ENCODE peak calls at places on chromosome 2, in seven cellular contexts. Y is adrenal gland; A is body of pancreas; F is heart left ventricle; X is tibial artery; M is CD8-positive, alpha-beta T cell; Z is HFFc6. L is an unnamed sample.

GRCh38 chr2:206424134-206424533 is 19.2 kb upstream of the ADAM23 start:
- DNase-seq in Y (no peak), A (no peak), F (no peak), X (no peak), M (no peak), Z (no peak), L (no peak)

GRCh38 chr2:71609958-71610357 is 156.6 kb downstream of the DYSF start:
- DNase-seq in Y (peak; percentile 42), A (no peak), F (no peak), X (no peak), M (no peak), Z (peak; percentile 60), L (no peak)

GRCh38 chr2:10500601-10501361 is 52.7 kb upstream of the ODC1 start:
- DNase-seq in Y (peak; percentile 42), A (no peak), F (no peak), X (peak; percentile 29), M (no peak), Z (peak; percentile 54), L (no peak)

GRCh38 chr2:62672601-62673000 is 32.9 kb upstream of the EHBP1 start:
- DNase-seq in Y (peak; percentile 54), A (no peak), F (no peak), X (no peak), M (no peak), Z (peak; percentile 59), L (no peak)

GRCh38 chr2:162333968-162334367 is 10.0 kb upstream of the GCA start:
- DNase-seq in Y (no peak), A (peak; percentile 47), F (no peak), X (no peak), M (no peak), Z (peak; percentile 27), L (no peak)

GRCh38 chr2:98157557-98157956 is 70.6 kb downstream of the VWA3B start:
- DNase-seq in Y (no peak), A (peak; percentile 23), F (no peak), X (no peak), M (no peak), Z (no peak), L (no peak)

GRCh38 chr2:42916394-42916793 is 124.0 kb upstream of the HAAO start:
- DNase-seq in Y (peak; percentile 9), A (no peak), F (no peak), X (peak; percentile 58), M (no peak), Z (no peak), L (no peak)

GRCh38 chr2:19021100-19021476 is 337.3 kb downstream of the OSR1 start:
- DNase-seq in Y (no peak), A (no peak), F (no peak), X (no peak), M (no peak), Z (peak; percentile 88), L (no peak)

GRCh38 chr2:46988733-46989481 is 73.3 kb upstream of the MCFD2 start:
- DNase-seq in Y (peak; percentile 83), A (peak; percentile 55), F (no peak), X (no peak), M (no peak), Z (no peak), L (no peak)

GRCh38 chr2:98508690-98509054 is 64.0 kb downstream of the INPP4A start:
- DNase-seq in Y (peak; percentile 87), A (no peak), F (peak; percentile 42), X (peak; percentile 76), M (peak; percentile 25), Z (no peak), L (peak; percentile 36)

GRCh38 chr2:204452464-204453023 is 92.7 kb upstream of the PARD3B start:
- DNase-seq in Y (no peak), A (peak; percentile 28), F (peak; percentile 38), X (no peak), M (no peak), Z (peak; percentile 100), L (no peak)

GRCh38 chr2:160940699-160941098 is 219.5 kb upstream of the TANK start:
- DNase-seq in Y (no peak), A (no peak), F (no peak), X (no peak), M (no peak), Z (no peak), L (no peak)

GRCh38 chr2:216414772-216415319 is 2.6 kb downstream of the SMARCAL1 start:
- DNase-seq in Y (no peak), A (no peak), F (no peak), X (no peak), M (no peak), Z (no peak), L (no peak)

GRCh38 chr2:199985625-199986207 is 30.3 kb downstream of the MAIP1 start:
- DNase-seq in Y (peak; percentile 84), A (peak; percentile 81), F (peak; percentile 58), X (no peak), M (peak; percentile 14), Z (peak; percentile 70), L (no peak)

GRCh38 chr2:31578316-31578715 is 2.4 kb downstream of the SRD5A2 start:
- DNase-seq in Y (no peak), A (no peak), F (no peak), X (no peak), M (no peak), Z (no peak), L (no peak)

GRCh38 chr2:212683346-212683745 is 144.7 kb upstream of the ERBB4 start:
- DNase-seq in Y (no peak), A (no peak), F (no peak), X (no peak), M (no peak), Z (peak; percentile 16), L (no peak)

GRCh38 chr2:67565761-67566160 is 168.6 kb downstream of the ETAA1 start:
- DNase-seq in Y (no peak), A (no peak), F (peak; percentile 15), X (no peak), M (no peak), Z (peak; percentile 84), L (no peak)

GRCh38 chr2:119377266-119377972 is 10.6 kb downstream of the DBI start:
- DNase-seq in Y (no peak), A (no peak), F (no peak), X (no peak), M (no peak), Z (no peak), L (no peak)

GRCh38 chr2:233486778-233487552 is 79.6 kb downstream of the USP40 start:
- DNase-seq in Y (no peak), A (no peak), F (no peak), X (no peak), M (no peak), Z (peak; percentile 78), L (no peak)

GRCh38 chr2:54574107-54574859 is 118.2 kb downstream of the SPTBN1 start:
- DNase-seq in Y (peak; percentile 86), A (no peak), F (peak; percentile 56), X (no peak), M (peak; percentile 61), Z (no peak), L (peak; percentile 67)

GRCh38 chr2:100223502-100223901 is 81.1 kb upstream of the AFF3 start:
- DNase-seq in Y (no peak), A (no peak), F (no peak), X (no peak), M (no peak), Z (no peak), L (no peak)

GRCh38 chr2:106078091-106078490 is 116.0 kb downstream of the UXS1 start:
- DNase-seq in Y (no peak), A (no peak), F (no peak), X (no peak), M (no peak), Z (no peak), L (no peak)

GRCh38 chr2:9333591-9334171 is 89.6 kb downstream of the ITGB1BP1 start:
- DNase-seq in Y (peak; percentile 82), A (peak; percentile 72), F (peak; percentile 64), X (peak; percentile 86), M (no peak), Z (peak; percentile 85), L (no peak)

GRCh38 chr2:147846382-147847081 is 1.7 kb downstream of the ACVR2A start:
- DNase-seq in Y (no peak), A (no peak), F (no peak), X (no peak), M (no peak), Z (no peak), L (no peak)

GRCh38 chr2:147845608-147846002 is 776 bp downstream of the ACVR2A start:
- DNase-seq in Y (no peak), A (no peak), F (no peak), X (no peak), M (no peak), Z (no peak), L (no peak)

GRCh38 chr2:147843421-147843863 is 1.4 kb upstream of the ACVR2A start:
- DNase-seq in Y (no peak), A (no peak), F (no peak), X (no peak), M (no peak), Z (peak; percentile 33), L (no peak)

GRCh38 chr2:147844691-147845607 is at the start of gene ACVR2A:
- DNase-seq in Y (peak; percentile 64), A (peak; percentile 65), F (peak; percentile 33), X (peak; percentile 66), M (peak; percentile 16), Z (peak; percentile 24), L (peak; percentile 47)

GRCh38 chr2:147843864-147844690 is 752 bp upstream of the ACVR2A start:
- DNase-seq in Y (peak; percentile 95), A (peak; percentile 94), F (peak; percentile 94), X (peak; percentile 95), M (peak; percentile 76), Z (peak; percentile 84), L (peak; percentile 89)
- TF ChIP-seq CTCF in Y (peak; percentile 41), A (no peak), F (peak; percentile 48), X (no peak), M (no peak), Z (peak; percentile 52), L (no peak)

DNA sequence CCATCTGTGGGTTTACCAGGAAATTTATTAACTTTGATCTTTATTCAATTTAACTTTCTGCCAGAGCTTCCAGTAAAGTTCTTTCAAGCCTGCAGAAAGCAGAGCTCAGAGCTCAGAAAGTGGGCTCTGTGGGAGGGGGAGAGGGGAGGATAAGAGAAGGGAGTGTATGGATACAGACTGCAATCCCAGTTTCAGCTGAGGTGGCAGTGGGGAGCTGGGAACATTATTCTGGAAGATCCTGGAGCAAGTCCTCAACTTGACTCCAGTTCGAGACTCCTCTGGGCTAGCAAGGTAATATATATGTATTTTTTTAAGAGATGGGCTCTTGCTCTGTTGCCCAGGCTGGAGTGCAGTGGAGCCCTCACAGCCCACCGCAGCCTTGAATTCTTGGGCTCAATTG is 108.9 kb upstream of the NABP1 start:
- DNase-seq in Y (no peak), A (no peak), F (no peak), X (no peak), M (no peak), Z (no peak), L (no peak)
- TF ChIP-seq CTCF in Y (no peak), A (no peak), F (no peak), X (no peak), M (no peak), Z (peak; percentile 12), L (no peak)

DNA sequence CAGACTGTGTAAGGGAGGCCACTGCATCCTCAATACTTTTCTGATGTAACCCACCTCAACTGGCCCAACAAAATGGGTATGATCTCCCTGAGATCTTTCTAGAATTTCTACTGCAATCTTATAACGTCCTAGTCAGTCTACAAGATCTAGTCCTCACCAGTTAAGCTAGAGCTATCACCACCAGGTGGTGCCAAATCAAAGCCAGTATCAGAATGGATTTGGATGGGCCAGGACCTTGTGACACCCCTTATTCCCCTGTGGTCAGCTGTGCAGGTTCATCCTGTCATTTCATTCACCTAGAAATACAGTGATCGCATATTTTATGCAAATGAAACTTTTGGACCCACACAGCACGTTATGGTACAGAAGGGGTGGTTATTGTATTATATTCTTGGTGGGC is 90.3 kb downstream of the OLA1 start:
- DNase-seq in Y (peak; percentile 69), A (peak; percentile 41), F (no peak), X (no peak), M (peak; percentile 2), Z (peak; percentile 34), L (no peak)
- TF ChIP-seq CTCF in Y (peak; percentile 54), A (peak; percentile 19), F (peak; percentile 29), X (no peak), M (no peak), Z (peak; percentile 82), L (peak; percentile 34)

GRCh38 chr2:237665713-237666143 is 38.3 kb downstream of the LRRFIP1 start:
- DNase-seq in Y (peak; percentile 46), A (no peak), F (no peak), X (no peak), M (no peak), Z (no peak), L (no peak)
- TF ChIP-seq CTCF in Y (no peak), A (no peak), F (no peak), X (no peak), M (no peak), Z (no peak), L (no peak)